ENCODE peak calls at places on chromosomes 13 and 19, in seven cellular contexts. L, P, Z, I, U, C and F are unnamed samples.

GRCh38 chr13:90201198-90201597 is 1146.3 kb upstream of the MIR17HG start:
- DNase-seq in L (no peak), P (no peak), Z (no peak), I (no peak), U (no peak), C (no peak), F (no peak)

GRCh38 chr13:40406405-40407138 is 259.9 kb downstream of the FOXO1 start:
- DNase-seq in L (no peak), P (peak; percentile 4), Z (no peak), I (no peak), U (peak; percentile 81), C (no peak), F (no peak)

GRCh38 chr19:40580619-40581018 is 3.9 kb downstream of the SHKBP1 start:
- DNase-seq in L (no peak), P (no peak), Z (no peak), I (no peak), U (no peak), C (no peak), F (no peak)

GRCh38 chr19:6663236-6664187 is 6.4 kb downstream of the TNFSF14 start:
- DNase-seq in L (no peak), P (no peak), Z (no peak), I (no peak), U (no peak), C (no peak), F (no peak)

GRCh38 chr19:33460221-33460908 is 61.2 kb downstream of the PEPD start:
- DNase-seq in L (no peak), P (no peak), Z (no peak), I (no peak), U (no peak), C (no peak), F (no peak)

GRCh38 chr13:49246850-49247721 is 639 bp upstream of the CDADC1 start:
- DNase-seq in L (no peak), P (no peak), Z (no peak), I (no peak), U (no peak), C (no peak), F (no peak)

GRCh38 chr13:51773515-51773914 is 30.4 kb downstream of the DHRS12 start:
- DNase-seq in L (no peak), P (no peak), Z (no peak), I (no peak), U (no peak), C (no peak), F (no peak)

GRCh38 chr13:38905861-38906260 is 84.8 kb downstream of the STOML3 start:
- DNase-seq in L (no peak), P (no peak), Z (no peak), I (no peak), U (no peak), C (no peak), F (no peak)

GRCh38 chr19:21022996-21023395 is 2.5 kb downstream of the ZNF430 start:
- DNase-seq in L (no peak), P (no peak), Z (no peak), I (no peak), U (no peak), C (no peak), F (no peak)

GRCh38 chr13:71303144-71303543 is 563.9 kb downstream of the DACH1 start:
- DNase-seq in L (no peak), P (no peak), Z (no peak), I (no peak), U (no peak), C (no peak), F (no peak)

GRCh38 chr13:112374271-112374670 is 1.9 kb upstream of the SPACA7 start:
- DNase-seq in L (no peak), P (no peak), Z (no peak), I (no peak), U (peak; percentile 91), C (no peak), F (no peak)

DNA sequence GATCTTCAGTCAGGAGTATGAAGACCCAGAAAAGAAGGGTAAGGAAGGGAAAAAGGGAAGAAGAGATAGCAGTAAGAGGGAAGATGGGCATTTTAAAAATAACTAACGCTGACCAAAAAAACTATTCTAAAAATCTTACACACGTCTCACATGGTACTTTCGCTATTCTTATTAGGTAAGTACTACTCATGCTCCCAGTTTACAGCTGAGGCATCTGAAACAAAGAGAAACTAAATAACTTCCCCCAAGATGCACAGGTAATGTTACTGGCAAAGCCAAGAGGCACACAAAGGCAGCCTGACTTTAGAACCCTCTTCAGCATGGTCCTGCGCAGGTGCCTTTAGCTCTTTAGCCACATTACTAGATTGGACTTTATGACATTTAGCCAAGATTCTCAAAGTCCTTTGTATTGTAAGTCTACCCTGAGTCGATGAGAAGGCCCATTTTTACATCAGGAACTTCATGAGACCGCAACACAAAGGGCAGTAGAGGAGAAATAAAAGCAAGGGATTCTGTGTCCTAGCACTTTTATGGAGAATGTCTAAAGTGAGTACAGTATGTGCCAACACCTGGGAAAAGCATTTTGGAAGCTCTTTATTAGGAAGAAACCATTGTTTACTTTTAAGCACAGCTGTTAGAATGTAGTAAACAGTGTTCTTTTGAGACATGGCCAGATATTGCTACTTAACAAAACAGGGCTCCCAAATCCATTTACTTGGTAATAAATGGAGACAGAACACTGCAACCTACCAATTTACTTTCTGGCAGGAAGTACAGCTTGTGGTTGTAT is 250.8 kb downstream of the KCTD12 start:
- DNase-seq in L (no peak), P (no peak), Z (no peak), I (no peak), U (no peak), C (no peak), F (no peak)
- TF ChIP-seq POLR2A in L (no peak), P (no peak), Z (no peak), I (no peak), U (no peak), C (no peak), F (no peak)

GRCh38 chr19:39502640-39503417 is 4.1 kb downstream of the DLL3 start:
- DNase-seq in L (peak; percentile 62), P (peak; percentile 97), Z (no peak), I (no peak), U (no peak), C (peak; percentile 63), F (peak; percentile 67)

GRCh38 chr19:39499932-39500331 is 1.2 kb downstream of the DLL3 start:
- DNase-seq in L (no peak), P (no peak), Z (no peak), I (no peak), U (no peak), C (no peak), F (no peak)

GRCh38 chr19:39499082-39499642 is 415 bp downstream of the DLL3 start:
- DNase-seq in L (no peak), P (no peak), Z (no peak), I (no peak), U (no peak), C (no peak), F (no peak)

GRCh38 chr19:39500543-39500942 is 1.8 kb downstream of the DLL3 start:
- DNase-seq in L (no peak), P (no peak), Z (no peak), I (no peak), U (no peak), C (no peak), F (no peak)

GRCh38 chr19:39501340-39501739 is 2.6 kb downstream of the DLL3 start:
- DNase-seq in L (no peak), P (no peak), Z (no peak), I (no peak), U (no peak), C (no peak), F (no peak)
- TF ChIP-seq EP300 in L (no peak), P (no peak), Z (no peak), I (no peak), U (no peak), C (no peak), F (no peak)

DNA sequence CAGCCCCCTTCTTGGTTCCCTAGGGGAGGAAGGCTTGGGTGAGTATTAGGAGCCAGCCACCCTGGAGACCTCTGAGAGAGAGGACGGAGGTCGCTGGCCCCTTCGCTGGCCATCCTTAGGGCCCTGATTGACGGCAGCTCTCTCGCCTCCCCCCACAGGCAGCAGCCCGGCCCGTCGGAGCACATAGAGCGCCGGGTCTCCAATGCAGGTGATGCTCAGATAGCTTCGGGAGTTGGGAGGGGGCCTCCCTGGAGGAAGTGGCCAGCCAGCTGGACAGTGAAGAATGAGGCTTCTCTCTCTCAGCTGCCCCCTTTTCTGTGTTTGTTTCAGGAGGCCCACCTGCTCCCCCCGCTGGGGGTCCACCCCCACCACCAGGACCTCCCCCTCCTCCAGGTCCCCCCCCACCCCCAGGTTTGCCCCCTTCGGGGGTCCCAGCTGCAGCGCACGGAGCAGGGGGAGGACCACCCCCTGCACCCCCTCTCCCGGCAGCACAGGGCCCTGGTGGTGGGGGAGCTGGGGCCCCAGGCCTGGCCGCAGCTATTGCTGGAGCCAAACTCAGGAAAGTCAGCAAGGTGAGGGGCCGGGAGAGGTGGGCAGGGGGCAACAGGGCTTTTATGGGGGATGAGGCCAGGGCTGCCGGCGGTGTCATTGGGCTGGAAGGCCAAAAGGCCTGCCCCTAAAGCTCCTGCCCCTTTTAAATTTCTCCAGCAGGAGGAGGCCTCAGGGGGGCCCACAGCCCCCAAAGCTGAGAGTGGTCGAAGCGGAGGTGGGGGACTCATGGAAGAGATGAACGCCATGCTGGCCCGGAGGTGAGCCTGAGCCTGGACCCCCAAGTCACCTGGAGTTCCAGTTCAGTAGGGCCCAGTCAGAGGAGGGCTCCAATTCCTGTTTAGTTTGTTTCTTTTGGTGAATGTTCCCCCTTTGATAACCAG is 15.0 kb downstream of the VASP start:
- DNase-seq in L (no peak), P (no peak), Z (no peak), I (no peak), U (no peak), C (no peak), F (no peak)
- TF ChIP-seq POLR2A in L (no peak), P (no peak), Z (no peak), I (no peak), U (no peak), C (no peak), F (no peak)

GRCh38 chr19:15381864-15382263 is 2.3 kb upstream of the AKAP8 start:
- DNase-seq in L (no peak), P (no peak), Z (no peak), I (no peak), U (no peak), C (no peak), F (no peak)

GRCh38 chr19:15378529-15379082 is 981 bp downstream of the AKAP8 start:
- DNase-seq in L (peak; percentile 59), P (peak; percentile 18), Z (no peak), I (no peak), U (no peak), C (peak; percentile 64), F (no peak)

GRCh38 chr19:15379083-15379995 is at the start of gene AKAP8:
- DNase-seq in L (peak; percentile 99), P (peak; percentile 92), Z (peak; percentile 95), I (peak; percentile 98), U (peak; percentile 100), C (peak; percentile 99), F (peak; percentile 98)

GRCh38 chr19:15381429-15381828 is 1.8 kb upstream of the AKAP8 start:
- DNase-seq in L (no peak), P (no peak), Z (no peak), I (no peak), U (no peak), C (no peak), F (no peak)

DNA sequence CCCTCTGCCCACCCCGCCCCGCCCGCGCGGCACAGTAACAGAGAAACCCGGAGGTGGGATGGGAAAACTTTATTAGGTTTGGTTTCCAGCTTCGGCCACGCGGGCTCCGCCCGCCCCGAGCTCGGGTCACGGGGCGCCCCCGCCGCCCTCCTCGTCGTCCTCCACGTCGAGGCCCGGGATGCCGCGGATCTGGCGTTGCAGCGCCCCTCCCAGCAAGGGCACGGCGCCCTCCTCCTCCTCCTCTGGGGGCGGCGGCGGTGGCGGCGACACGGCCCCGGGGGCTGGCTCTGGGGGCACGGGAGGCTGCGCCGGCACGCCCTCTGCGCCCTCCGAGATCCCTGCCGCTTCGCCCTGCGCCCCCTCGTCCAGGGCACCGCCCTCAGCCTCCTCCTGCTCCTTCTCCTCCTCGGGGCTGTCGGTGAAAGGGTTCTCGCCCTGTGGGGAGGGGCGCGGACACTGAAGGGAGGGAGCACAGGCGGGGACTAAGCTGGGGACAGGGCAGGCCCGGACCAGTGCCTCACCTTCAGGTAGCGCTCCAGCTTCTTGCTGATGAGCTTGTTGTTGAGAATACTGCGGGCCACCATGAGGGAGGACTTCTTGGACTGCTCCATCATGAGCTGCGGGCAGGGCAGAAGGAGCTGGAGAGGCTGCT is 535 bp upstream of the AKAP8 start:
- DNase-seq in L (peak; percentile 56), P (peak; percentile 35), Z (peak; percentile 68), I (no peak), U (no peak), C (peak; percentile 80), F (peak; percentile 48)
- TF ChIP-seq EP300 in L (no peak), P (no peak), Z (peak; percentile 13), I (no peak), U (no peak), C (no peak), F (no peak)